ENCODE peak calls at places on chromosomes 16 and 17, in five cellular contexts. K is GM06990; E is CD8-positive, alpha-beta T cell; W is A549; G is BE2C. R is an unnamed sample.

GRCh38 chr17:3893003-3893719 is at the start of gene CAMKK1:
- DNase-seq in W (peak), E (peak), G (peak), K (peak), R (peak)

GRCh38 chr16:1777375-1778199 is 4.7 kb upstream of the MRPS34 start:
- DNase-seq in E (no peak), G (no peak), W (no peak), K (peak), R (no peak)

GRCh38 chr16:75021410-75021809 is 22.6 kb downstream of the ZNRF1 start:
- DNase-seq in W (no peak), K (no peak), G (no peak), E (no peak), R (no peak)

GRCh38 chr16:73095885-73096341 is 48.0 kb upstream of the ZFHX3 start:
- DNase-seq in E (no peak), G (peak), W (no peak), K (no peak), R (no peak)

GRCh38 chr17:72365857-72366415 is 245.1 kb downstream of the SOX9 start:
- DNase-seq in E (no peak), K (no peak), G (no peak), W (no peak), R (no peak)

GRCh38 chr16:71648162-71648561 is 22.2 kb downstream of the MARVELD3 start:
- DNase-seq in K (no peak), G (no peak), W (no peak), E (no peak), R (no peak)

GRCh38 chr16:19517424-19518089 is 4.3 kb downstream of the GDE1 start:
- DNase-seq in W (peak), G (no peak), K (no peak), E (no peak), R (no peak)

GRCh38 chr17:40451420-40451819 is 8.2 kb downstream of the IGFBP4 start:
- DNase-seq in K (no peak), E (no peak), W (no peak), G (peak), R (no peak)

GRCh38 chr17:5892897-5893656 is 177.1 kb upstream of the WSCD1 start:
- DNase-seq in G (no peak), K (no peak), W (no peak), E (no peak), R (no peak)

GRCh38 chr17:58640202-58640601 is 51.6 kb downstream of the TEX14 start:
- DNase-seq in E (no peak), K (no peak), G (no peak), W (no peak), R (no peak)

GRCh38 chr17:58421711-58422110 is 4.4 kb upstream of the RNF43 start:
- DNase-seq in E (no peak), K (no peak), W (no peak), G (no peak), R (no peak)

GRCh38 chr17:63696381-63696961 is 3.5 kb downstream of the LIMD2 start:
- DNase-seq in W (peak), K (peak), E (peak), G (peak), R (peak)

GRCh38 chr17:82236142-82236971 is 7.5 kb downstream of the SLC16A3 start:
- DNase-seq in K (peak), W (peak), E (peak), G (peak), R (no peak)

GRCh38 chr17:58666858-58667267 is 25.0 kb downstream of the TEX14 start:
- DNase-seq in G (no peak), E (no peak), W (peak), K (no peak), R (peak)

GRCh38 chr16:2039286-2040030 is 8.2 kb downstream of the NTHL1 start:
- DNase-seq in K (no peak), W (peak), E (no peak), G (peak), R (peak)

GRCh38 chr16:62201911-62202310 is 165.7 kb upstream of the CDH8 start:
- DNase-seq in G (no peak), E (no peak), W (no peak), K (no peak), R (peak)

GRCh38 chr17:48733632-48734327 is 5.2 kb upstream of the HOXB13 start:
- DNase-seq in K (no peak), G (no peak), W (no peak), E (no peak), R (peak)

GRCh38 chr17:82875418-82875856 is 35.6 kb upstream of the ZNF750 start:
- DNase-seq in K (no peak), E (no peak), W (no peak), G (no peak), R (peak)

GRCh38 chr16:65725156-65725845 is 603.4 kb upstream of the CDH11 start:
- DNase-seq in G (no peak), E (no peak), W (no peak), K (no peak), R (no peak)

DNA sequence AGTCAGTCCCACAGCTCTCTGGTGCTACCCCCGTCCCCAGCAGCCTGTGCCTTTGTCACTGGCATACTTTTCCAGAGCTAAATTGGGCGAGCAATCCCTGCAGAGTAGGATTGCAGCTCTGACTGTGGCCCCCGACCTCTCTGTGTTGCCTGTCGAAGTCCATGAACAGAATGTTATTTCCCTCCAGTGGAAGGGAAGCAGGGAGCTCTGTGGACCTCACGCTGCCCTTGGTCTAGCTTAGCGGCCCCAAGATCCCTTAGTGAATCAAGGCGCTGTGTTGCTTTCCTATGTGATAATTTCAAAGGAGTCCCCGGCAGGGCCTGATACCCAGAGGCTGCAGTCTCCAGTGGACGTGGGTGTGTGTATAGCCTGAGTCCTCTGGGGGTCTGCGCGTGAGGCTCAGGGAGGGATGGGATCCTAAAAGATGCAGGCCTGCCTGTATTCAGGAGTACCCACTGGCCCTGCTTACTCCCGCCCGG is 15.5 kb upstream of the CD300A start:
- DNase-seq in W (no peak), E (no peak), G (no peak), K (no peak), R (no peak)
- H3K4me3 ChIP-seq in W (no peak), E (no peak), G (no peak), K (no peak), R (no peak)

GRCh38 chr16:11985250-11985649 is 8.7 kb downstream of the SNX29 start:
- DNase-seq in K (no peak), G (no peak), E (no peak), W (no peak), R (no peak)
- H3K4me3 ChIP-seq in K (no peak), G (no peak), E (no peak), W (no peak), R (no peak)

GRCh38 chr17:19538095-19539039 is 4.7 kb downstream of the SLC47A1 start:
- DNase-seq in K (no peak), G (no peak), E (no peak), W (no peak), R (peak)

GRCh38 chr17:19539841-19540311 is 6.2 kb downstream of the SLC47A1 start:
- DNase-seq in G (no peak), W (no peak), K (no peak), E (no peak), R (no peak)

GRCh38 chr17:19539040-19539399 is 5.4 kb downstream of the SLC47A1 start:
- DNase-seq in W (no peak), E (no peak), K (no peak), G (no peak), R (no peak)

GRCh38 chr17:19534562-19535149 is 1.0 kb downstream of the SLC47A1 start:
- DNase-seq in K (no peak), E (no peak), G (no peak), W (no peak), R (no peak)

GRCh38 chr17:19537116-19537515 is 3.5 kb downstream of the SLC47A1 start:
- DNase-seq in G (no peak), E (no peak), K (no peak), W (no peak), R (no peak)
- H3K4me3 ChIP-seq in G (no peak), E (no peak), K (no peak), W (no peak), R (no peak)

GRCh38 chr16:89344314-89344828 is 126.9 kb downstream of the ZNF778 start:
- DNase-seq in W (no peak), G (no peak), E (no peak), K (no peak), R (no peak)

GRCh38 chr16:89341697-89342694 is 124.5 kb downstream of the ZNF778 start:
- DNase-seq in W (no peak), E (no peak), G (no peak), K (no peak), R (no peak)

GRCh38 chr16:89344846-89345577 is 127.5 kb downstream of the ZNF778 start:
- DNase-seq in E (no peak), W (no peak), G (no peak), K (no peak), R (no peak)

GRCh38 chr16:89345663-89346150 is 128.2 kb downstream of the ZNF778 start:
- DNase-seq in K (no peak), E (no peak), G (no peak), W (no peak), R (peak)

GRCh38 chr16:89343501-89344291 is 126.2 kb downstream of the ZNF778 start:
- DNase-seq in K (no peak), W (no peak), G (no peak), E (no peak), R (no peak)
- H3K4me3 ChIP-seq in K (no peak), W (no peak), G (no peak), E (no peak), R (no peak)

GRCh38 chr17:65743313-65743665 is 181.8 kb upstream of the AXIN2 start:
- DNase-seq in G (no peak), K (no peak), W (no peak), E (no peak), R (no peak)
- H3K4me3 ChIP-seq in G (no peak), K (no peak), W (no peak), E (no peak), R (no peak)

GRCh38 chr16:4317471-4318170 is 1.8 kb downstream of the GLIS2 start:
- DNase-seq in K (no peak), G (no peak), E (no peak), W (no peak), R (no peak)
- H3K4me3 ChIP-seq in K (no peak), G (peak), E (no peak), W (peak), R (peak)

DNA sequence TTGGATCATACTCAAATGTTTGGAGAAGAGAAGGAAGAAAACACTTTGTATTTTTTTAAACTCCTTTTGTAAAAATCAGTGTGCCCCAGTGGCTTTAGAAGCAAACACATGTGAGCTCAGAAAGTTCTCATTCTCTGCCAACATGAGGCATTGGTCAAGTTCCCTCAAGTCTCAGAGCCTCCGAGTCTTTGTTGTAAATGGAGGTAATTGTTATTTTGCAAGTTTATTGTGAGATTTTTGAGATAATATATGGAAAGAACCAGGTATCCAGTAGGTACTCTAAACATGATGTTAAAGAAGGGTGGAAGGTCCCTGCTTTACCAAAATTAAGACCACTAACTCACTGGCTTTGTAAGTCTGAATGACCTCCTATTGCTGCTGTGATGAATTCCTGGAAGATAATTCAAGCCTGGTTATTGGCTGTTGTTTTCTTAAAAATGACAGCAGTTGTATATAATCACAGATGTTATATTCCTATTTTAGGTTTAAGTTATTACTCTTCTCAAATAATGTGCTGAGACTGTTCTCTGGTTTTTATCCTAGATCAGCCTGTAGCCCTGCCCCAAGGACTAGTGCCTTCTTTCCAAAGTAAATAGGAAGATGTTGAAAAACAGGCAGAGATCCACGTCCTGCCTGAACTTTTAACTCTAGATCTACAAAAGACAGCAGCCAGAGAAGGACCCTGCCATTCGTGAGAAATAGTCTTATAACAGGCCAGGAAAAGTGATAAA is 2.4 kb downstream of the HLF start:
- DNase-seq in G (no peak), W (no peak), K (no peak), E (no peak), R (no peak)
- H3K4me3 ChIP-seq in G (no peak), W (no peak), K (no peak), E (no peak), R (no peak)

R was measured in Caco-2.